ENCODE peak calls at places on chromosomes 3 and 15, in five cellular contexts. H, P, O, L and C are unnamed samples.

GRCh38 chr3:49994476-49994875 is 54.5 kb downstream of the RBM6 start:
- DNase-seq in L (no peak), H (no peak), O (no peak), P (no peak), C (no peak)

GRCh38 chr3:194738254-194739093 is 52.8 kb downstream of the FAM43A start:
- DNase-seq in O (no peak), P (peak; percentile 67), L (peak; percentile 29), H (peak; percentile 77), C (no peak)

GRCh38 chr3:119619094-119619493 is 21.4 kb downstream of the PLA1A start:
- DNase-seq in P (no peak), L (no peak), O (no peak), H (no peak), C (no peak)

GRCh38 chr3:194871864-194872668 is 186.4 kb downstream of the FAM43A start:
- DNase-seq in O (no peak), H (no peak), L (no peak), P (no peak), C (no peak)

GRCh38 chr3:195416795-195417194 is 26.0 kb downstream of the ACAP2 start:
- DNase-seq in O (no peak), H (no peak), P (no peak), L (no peak), C (no peak)

GRCh38 chr15:32688151-32688639 is 29.6 kb upstream of the GREM1 start:
- DNase-seq in H (no peak), L (no peak), O (no peak), P (no peak), C (no peak)

GRCh38 chr3:117184574-117184973 is 475.0 kb downstream of the TUSC7 start:
- DNase-seq in P (no peak), L (no peak), O (no peak), H (no peak), C (no peak)

GRCh38 chr3:111676177-111677021 is 81.3 kb upstream of the ZBED2 start:
- DNase-seq in O (no peak), H (no peak), L (no peak), P (peak; percentile 12), C (no peak)

GRCh38 chr15:82763361-82764142 is 42.3 kb downstream of the FSD2 start:
- DNase-seq in H (no peak), P (no peak), O (no peak), L (no peak), C (no peak)

GRCh38 chr3:100899440-100900091 is 93.7 kb downstream of the ABI3BP start:
- DNase-seq in L (no peak), H (no peak), O (no peak), P (peak; percentile 32), C (no peak)

GRCh38 chr3:45224824-45225464 is 1.1 kb downstream of the TMEM158 start:
- DNase-seq in L (peak; percentile 72), H (peak; percentile 69), O (peak; percentile 59), P (peak; percentile 82), C (no peak)

GRCh38 chr15:89361451-89362202 is 27.0 kb upstream of the POLG start:
- DNase-seq in H (peak; percentile 61), L (peak; percentile 66), O (peak; percentile 48), P (peak; percentile 75), C (no peak)

GRCh38 chr15:85485956-85486567 is 105.7 kb downstream of the AKAP13 start:
- DNase-seq in H (no peak), O (peak; percentile 91), P (peak; percentile 81), L (no peak), C (peak; percentile 48)

GRCh38 chr3:195886181-195887141 is 21.9 kb downstream of the TNK2 start:
- DNase-seq in P (peak; percentile 68), H (peak; percentile 47), L (no peak), O (no peak), C (no peak)

GRCh38 chr15:36432162-36432561 is 147.3 kb upstream of the CDIN1 start:
- DNase-seq in O (no peak), H (no peak), P (no peak), L (no peak), C (no peak)

GRCh38 chr3:182216311-182216970 is 504.7 kb downstream of the SOX2 start:
- DNase-seq in O (no peak), L (no peak), P (no peak), H (no peak), C (no peak)

GRCh38 chr3:126351086-126351770 is 6.0 kb downstream of the KLF15 start:
- DNase-seq in H (no peak), P (no peak), O (no peak), L (peak; percentile 8), C (no peak)

GRCh38 chr15:74785716-74786032 is 3.8 kb downstream of the CSK start:
- DNase-seq in O (no peak), H (no peak), L (no peak), P (no peak), C (no peak)

GRCh38 chr3:38829404-38829803 is 13.4 kb upstream of the SCN10A start:
- DNase-seq in P (peak; percentile 93), L (peak; percentile 16), H (peak; percentile 20), O (peak; percentile 8), C (no peak)

GRCh38 chr3:162729686-162730085 is 1233.1 kb downstream of the OTOL1 start:
- DNase-seq in O (no peak), H (no peak), P (no peak), L (no peak), C (no peak)

GRCh38 chr15:89556413-89557262 is 18.6 kb upstream of the TICRR start:
- DNase-seq in P (peak; percentile 85), H (no peak), O (peak; percentile 73), L (no peak), C (peak; percentile 63)

GRCh38 chr3:137035631-137036030 is 77.8 kb downstream of the IL20RB start:
- DNase-seq in L (no peak), H (no peak), O (no peak), P (peak; percentile 29), C (no peak)

GRCh38 chr15:93997071-93997658 is 234.2 kb upstream of the MCTP2 start:
- DNase-seq in P (peak; percentile 27), H (no peak), O (peak; percentile 74), L (no peak), C (peak; percentile 9)

GRCh38 chr3:165526367-165526766 is 310.9 kb downstream of the BCHE start:
- DNase-seq in L (no peak), P (no peak), H (no peak), O (no peak), C (no peak)

GRCh38 chr15:100926258-100926657 is 7.1 kb downstream of the LRRK1 start:
- DNase-seq in L (no peak), P (no peak), H (no peak), O (no peak), C (no peak)

GRCh38 chr15:68582864-68583263 is 4.1 kb downstream of the CORO2B start:
- DNase-seq in L (no peak), P (no peak), O (no peak), H (no peak), C (no peak)

GRCh38 chr15:36313021-36313420 is 266.4 kb upstream of the CDIN1 start:
- DNase-seq in P (no peak), H (no peak), L (no peak), O (no peak), C (no peak)

GRCh38 chr3:150733373-150733935 is 29.5 kb downstream of the SIAH2 start:
- DNase-seq in H (no peak), P (peak; percentile 67), O (no peak), L (no peak), C (no peak)

DNA sequence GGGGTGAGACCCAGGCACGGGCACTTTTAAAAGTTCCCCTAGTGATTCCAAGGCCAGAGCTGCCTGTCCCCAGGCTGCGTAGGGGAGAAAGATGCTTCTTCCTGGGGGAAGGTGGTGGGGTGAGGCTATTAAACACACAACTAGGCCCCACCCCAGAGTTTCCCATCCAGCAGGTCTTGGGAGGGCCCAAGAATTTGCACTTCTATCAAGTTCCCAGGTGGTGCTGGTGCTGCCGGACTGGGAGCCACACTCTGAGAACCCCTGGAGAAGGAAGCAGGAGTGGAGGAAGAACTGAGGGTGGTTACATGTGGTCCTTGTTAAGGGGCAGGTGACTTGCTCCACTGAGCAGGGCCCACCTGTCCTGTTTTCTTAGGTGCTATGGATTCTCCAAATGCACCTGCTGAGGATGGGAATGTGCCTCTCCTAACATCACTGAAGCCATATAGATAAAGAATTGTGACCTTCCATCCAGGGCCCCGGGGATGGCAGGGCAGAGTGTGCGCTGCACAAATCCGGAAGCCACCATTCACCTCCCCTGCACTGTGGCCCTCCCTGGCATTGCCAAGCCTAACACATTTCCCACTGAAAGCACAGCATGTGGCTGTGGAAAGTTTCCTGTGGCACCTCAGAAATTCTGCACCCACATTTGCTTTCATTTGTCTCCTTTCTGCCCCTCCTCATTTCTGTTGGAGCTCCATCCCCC is 111.5 kb upstream of the MEF2A start:
- DNase-seq in O (no peak), H (no peak), P (no peak), L (no peak), C (no peak)
- H3K4me1 ChIP-seq in O (peaks cover 19% of the 10 kb centered on the region), H (peaks cover 78% of the 10 kb centered on the region), P (peaks cover 36% of the 10 kb centered on the region), L (peaks cover 21% of the 10 kb centered on the region), C (no peaks in the 10 kb centered on the region)

GRCh38 chr3:190696777-190697501 is 165.6 kb downstream of the GMNC start:
- DNase-seq in H (no peak), P (peak; percentile 68), O (no peak), L (no peak), C (no peak)
- H3K4me1 ChIP-seq in H (peaks cover 10% of the 10 kb centered on the region), P (no peaks in the 10 kb centered on the region), O (no peaks in the 10 kb centered on the region), L (no peaks in the 10 kb centered on the region), C (no peaks in the 10 kb centered on the region)

GRCh38 chr3:149605902-149606301 is 51.9 kb downstream of the WWTR1 start:
- DNase-seq in L (no peak), O (no peak), H (no peak), P (no peak), C (no peak)

GRCh38 chr3:149600619-149601018 is 57.2 kb downstream of the WWTR1 start:
- DNase-seq in H (no peak), P (peak; percentile 33), O (no peak), L (no peak), C (no peak)

GRCh38 chr3:149604125-149604851 is 53.5 kb downstream of the WWTR1 start:
- DNase-seq in L (no peak), H (no peak), O (no peak), P (no peak), C (no peak)

GRCh38 chr3:149599236-149599635 is 58.6 kb downstream of the WWTR1 start:
- DNase-seq in P (peak; percentile 68), H (peak; percentile 34), L (no peak), O (peak; percentile 48), C (no peak)

GRCh38 chr3:149603126-149604074 is 54.4 kb downstream of the WWTR1 start:
- DNase-seq in O (no peak), H (no peak), L (no peak), P (peak; percentile 68), C (no peak)
- H3K4me1 ChIP-seq in O (peaks cover 57% of the 10 kb centered on the region), H (peaks cover 80% of the 10 kb centered on the region), L (peaks cover 6% of the 10 kb centered on the region), P (peaks cover 39% of the 10 kb centered on the region), C (peaks cover 5% of the 10 kb centered on the region)

DNA sequence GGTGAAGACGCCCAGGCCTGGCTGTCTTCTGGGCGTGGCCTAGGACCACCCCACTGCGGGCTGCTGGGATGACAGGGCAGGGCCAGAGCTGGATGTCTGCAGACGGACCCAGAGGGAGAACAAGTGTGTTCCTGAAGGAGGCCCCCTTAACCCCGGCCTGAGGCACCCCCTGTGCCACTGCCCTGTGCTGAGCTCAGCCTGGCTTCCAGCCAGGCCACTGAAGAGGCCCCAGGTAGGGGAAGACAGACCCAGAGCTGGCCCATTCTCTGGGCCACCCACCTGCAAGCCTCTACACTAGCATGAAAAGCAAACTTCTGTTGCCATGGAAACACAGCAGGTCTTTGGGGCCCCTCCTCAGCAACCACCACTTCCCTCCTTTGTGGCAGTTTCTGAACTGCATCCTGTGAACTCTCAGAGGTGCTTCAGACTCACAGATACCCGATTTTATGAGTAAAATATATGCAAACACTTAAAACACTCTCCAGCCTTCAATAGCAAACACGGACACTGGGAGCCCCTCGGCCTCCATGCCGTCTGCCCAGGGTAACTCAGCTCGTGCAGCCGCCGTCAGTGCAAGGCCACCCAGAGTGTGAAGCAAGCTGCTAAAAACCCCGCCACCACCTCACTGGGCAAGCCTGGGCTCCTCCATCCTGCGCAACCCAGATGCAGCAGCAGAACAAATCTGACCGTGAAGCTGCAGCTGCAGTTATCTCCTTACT is 42.5 kb downstream of the CMTM6 start:
- DNase-seq in H (no peak), P (no peak), L (no peak), O (no peak), C (peak; percentile 85)
- H3K4me1 ChIP-seq in H (peaks cover 7% of the 10 kb centered on the region), P (peaks cover 12% of the 10 kb centered on the region), L (no peaks in the 10 kb centered on the region), O (no peaks in the 10 kb centered on the region), C (peaks cover 4% of the 10 kb centered on the region)